ENCODE peak calls at places on chromosomes 4 and X, in nine cellular contexts. I is fibroblast of the aortic adventitia, L is astrocyte of the spinal cord, R is right lobe of liver, O is ovary, V is Panc1, T is lung, P is AG10803, J is HFF-Myc. W is an unnamed sample.

GRCh38 chrX:154516655-154517100 is 646 bp upstream of the FAM3A start:
- DNase-seq in I (peak), L (peak), R (no peak), O (peak), V (no peak), T (peak), P (peak), J (no peak), W (no peak)

GRCh38 chr4:2244947-2245786 is 3.2 kb upstream of the HAUS3 start:
- DNase-seq in I (no peak), L (no peak), R (no peak), O (no peak), V (no peak), T (no peak), P (no peak), J (no peak), W (no peak)

GRCh38 chr4:72208421-72209075 is 176.7 kb downstream of the NPFFR2 start:
- DNase-seq in I (peak), L (no peak), R (no peak), O (no peak), V (no peak), T (no peak), P (peak), J (no peak), W (no peak)

GRCh38 chr4:82787342-82787741 is 11.3 kb downstream of the SCD5 start:
- DNase-seq in I (peak), L (peak), R (no peak), O (no peak), V (no peak), T (no peak), P (no peak), J (no peak), W (peak)

GRCh38 chr4:169971456-169972015 is 54.7 kb downstream of the MFAP3L start:
- DNase-seq in I (peak), L (peak), R (no peak), O (no peak), V (no peak), T (no peak), P (peak), J (no peak), W (no peak)

GRCh38 chrX:105618393-105619101 is 203.8 kb upstream of the NRK start:
- DNase-seq in I (no peak), L (no peak), R (no peak), O (no peak), V (no peak), T (no peak), P (no peak), J (no peak), W (no peak)

GRCh38 chr4:142331646-142332045 is 514.5 kb downstream of the INPP4B start:
- DNase-seq in I (peak), L (peak), R (no peak), O (peak), V (no peak), T (no peak), P (peak), J (no peak), W (no peak)

GRCh38 chrX:12950851-12951589 is 23.9 kb upstream of the TMSB4X start:
- DNase-seq in I (no peak), L (no peak), R (peak), O (no peak), V (no peak), T (no peak), P (no peak), J (no peak), W (no peak)

GRCh38 chr4:98653890-98654867 is 4.2 kb downstream of the TSPAN5 start:
- DNase-seq in I (peak), L (peak), R (no peak), O (no peak), V (no peak), T (no peak), P (peak), J (peak), W (peak)

GRCh38 chrX:47497274-47497673 is 14.3 kb upstream of the ZNF41 start:
- DNase-seq in I (peak), L (peak), R (no peak), O (no peak), V (no peak), T (no peak), P (peak), J (no peak), W (no peak)
- TF ChIP-seq CTCF in I (peak), L (peak), R (peak), O (no peak), V (peak), T (no peak), P (peak), J (peak), W (peak)

DNA sequence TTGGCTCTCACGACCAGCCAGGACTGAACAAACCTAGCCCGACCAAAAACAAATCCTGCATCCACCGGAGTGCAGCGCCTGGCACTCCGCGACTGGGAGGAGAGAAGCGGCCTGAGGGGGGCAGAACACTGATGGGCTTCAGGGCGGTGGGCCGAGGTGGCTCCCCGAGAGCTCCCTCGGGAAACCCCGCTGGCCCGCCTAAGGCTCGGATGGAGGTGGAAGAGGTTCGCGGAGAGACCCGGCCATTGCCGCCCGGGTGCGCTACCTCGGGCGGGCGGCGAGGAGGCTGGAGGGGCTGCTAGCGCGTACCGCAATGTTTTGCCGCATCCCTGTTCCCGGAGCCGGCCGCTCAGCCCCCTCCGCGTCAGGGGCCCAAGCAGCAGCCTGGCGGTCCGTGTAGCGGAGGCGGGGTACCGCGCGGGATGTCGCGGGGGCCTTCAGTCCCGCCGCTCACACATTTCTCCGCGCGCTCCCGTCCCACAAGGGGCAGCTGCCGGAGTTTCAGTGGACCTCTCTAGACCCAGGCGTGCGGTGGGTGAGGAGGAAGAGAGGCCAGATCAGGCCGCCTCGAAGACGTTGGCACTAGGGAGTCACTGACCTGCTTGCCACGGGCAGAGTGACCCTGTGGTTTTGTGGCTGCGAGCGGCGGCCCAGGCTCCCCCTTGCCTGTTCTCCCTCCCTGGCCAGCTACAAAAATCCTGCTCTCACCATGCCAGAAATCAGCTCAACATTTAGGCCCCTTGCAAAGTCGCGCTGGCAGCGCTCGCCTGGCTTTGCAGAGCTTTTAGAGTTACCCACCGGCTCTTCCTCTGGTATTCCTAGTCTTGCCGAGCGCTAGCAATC is 2.1 kb downstream of the SLITRK4 start:
- DNase-seq in I (no peak), L (no peak), R (no peak), O (no peak), V (no peak), T (no peak), P (no peak), J (no peak), W (no peak)
- TF ChIP-seq CTCF in I (no peak), L (peak), R (no peak), O (no peak), V (no peak), T (no peak), P (no peak), J (no peak), W (no peak)

GRCh38 chrX:94524867-94525266 is 850.9 kb downstream of the FAM133A start:
- DNase-seq in I (no peak), L (no peak), R (no peak), O (no peak), V (no peak), T (no peak), P (no peak), J (no peak), W (no peak)
- TF ChIP-seq CTCF in I (no peak), L (no peak), R (no peak), O (no peak), V (no peak), T (no peak), P (no peak), J (no peak), W (peak)

DNA sequence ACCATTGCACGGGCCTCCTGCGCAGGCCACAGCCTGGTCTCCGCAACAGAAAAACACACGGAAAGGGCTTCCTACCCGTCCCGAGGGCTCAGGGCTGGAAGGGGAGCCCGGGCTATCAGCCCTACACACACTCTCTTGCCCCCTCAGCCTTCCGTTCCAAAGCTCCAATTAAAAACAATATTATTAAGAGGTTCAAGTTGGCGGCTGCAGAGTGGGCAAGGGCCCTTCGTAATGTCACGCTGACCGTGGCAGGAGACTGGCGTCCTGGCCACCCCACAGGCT is 220.5 kb upstream of the PSAPL1 start:
- DNase-seq in I (no peak), L (no peak), R (peak), O (no peak), V (no peak), T (no peak), P (no peak), J (no peak), W (no peak)
- TF ChIP-seq CTCF in I (no peak), L (no peak), R (no peak), O (no peak), V (no peak), T (no peak), P (no peak), J (no peak), W (no peak)

DNA sequence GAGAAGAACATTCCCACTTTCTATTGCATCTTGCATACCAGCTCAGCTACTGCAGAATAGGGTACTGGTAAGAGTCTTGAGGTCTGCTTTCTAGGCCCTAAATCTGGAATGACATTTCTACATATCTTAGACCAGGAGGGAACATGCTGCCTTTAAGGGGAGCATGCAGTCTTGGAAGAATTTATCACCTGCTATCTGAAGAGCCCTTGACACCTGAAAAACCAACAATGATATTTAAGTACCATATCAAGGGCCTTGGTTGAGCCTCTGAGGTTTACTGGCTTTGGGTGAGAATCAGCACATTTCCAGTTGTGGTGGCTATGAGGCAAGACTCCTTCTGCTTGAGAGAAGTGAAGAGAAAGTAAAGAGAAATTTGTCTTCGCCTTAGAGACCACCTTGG is 436.8 kb upstream of the SPANXN1 start:
- DNase-seq in I (no peak), L (no peak), R (no peak), O (no peak), V (no peak), T (no peak), P (no peak), J (no peak), W (no peak)
- TF ChIP-seq CTCF in I (no peak), L (no peak), R (no peak), O (no peak), V (no peak), T (no peak), P (no peak), J (no peak), W (no peak)

DNA sequence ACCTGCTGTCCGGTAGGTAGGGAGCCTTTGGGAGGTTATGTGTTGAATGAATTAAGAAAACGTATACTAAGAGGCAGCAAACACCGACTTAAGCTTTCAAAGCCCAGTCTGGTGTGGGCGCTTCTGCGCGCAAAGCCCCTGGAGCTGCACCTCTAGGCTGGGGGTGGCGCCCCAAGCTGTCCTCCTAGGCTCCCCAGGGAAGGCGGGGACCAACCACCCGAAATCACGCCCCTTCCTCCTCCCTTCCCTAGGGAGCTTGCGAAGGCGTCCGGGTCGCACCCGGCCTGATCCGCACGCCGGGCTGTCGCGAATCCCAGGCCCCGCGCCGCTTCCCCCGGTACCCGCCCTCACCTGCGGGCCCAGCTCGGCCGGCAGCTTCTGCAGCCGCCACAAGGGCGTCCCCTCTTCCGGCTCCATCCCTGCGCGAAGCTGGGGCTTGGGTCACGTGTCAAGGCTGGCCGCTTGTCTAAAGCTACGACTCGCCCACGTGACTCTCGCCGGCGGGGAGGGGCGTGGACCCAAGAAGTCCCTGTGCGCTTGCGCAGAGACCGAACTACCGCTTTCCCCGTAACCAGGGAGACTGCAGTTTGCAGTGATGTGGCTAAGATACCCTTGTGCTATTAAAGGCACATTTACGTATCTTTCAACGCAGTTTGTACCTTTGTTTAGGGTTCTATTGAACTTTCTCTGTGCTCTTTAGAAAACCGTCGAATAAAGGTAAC is at the start of gene COMMD8:
- DNase-seq in I (peak), L (peak), R (peak), O (peak), V (peak), T (peak), P (peak), J (peak), W (peak)
- TF ChIP-seq CTCF in I (peak), L (peak), R (peak), O (peak), V (peak), T (peak), P (no peak), J (no peak), W (no peak)